ENCODE peak calls at places on chromosomes 3 and 15, in ten cellular contexts. B is LoVo; R is adrenal gland; I is stimulated activated naive CD4-positive, alpha-beta T cell treated with Interleukin-2 at 50 U/mL for 16 hours; U is GM04504; H is GM23248; V is fibroblast of pulmonary artery; W is HS-27A; A is ovary; L is activated gamma-delta T cell. M is an unnamed sample.
A peak's percentile ranks its signal among the peaks of the same experiment; 100 is the strongest.

GRCh38 chr15:69956417-69956816 is 141.3 kb downstream of the TLE3 start:
- DNase-seq in I (no peak), A (no peak), H (no peak), W (no peak), R (no peak), U (no peak), L (no peak), V (no peak), B (no peak), M (no peak)

GRCh38 chr3:159892171-159892791 is 96.4 kb upstream of the IL12A start:
- DNase-seq in I (no peak), H (no peak), L (no peak), V (no peak), B (no peak), U (no peak), R (no peak), A (no peak), W (no peak), M (no peak)

GRCh38 chr3:242986-243706 is 46.6 kb downstream of the CHL1 start:
- DNase-seq in R (no peak), I (no peak), U (no peak), H (peak; percentile 1), W (no peak), B (no peak), A (no peak), L (no peak), V (peak; percentile 8), M (no peak)

GRCh38 chr3:89059201-89059600 is 48.2 kb upstream of the EPHA3 start:
- DNase-seq in R (no peak), H (peak; percentile 71), A (no peak), L (no peak), W (peak; percentile 46), B (no peak), U (peak; percentile 71), I (no peak), V (peak; percentile 35), M (no peak)

GRCh38 chr3:188595890-188596376 is 442.0 kb downstream of the LPP start:
- DNase-seq in L (no peak), I (no peak), U (peak; percentile 73), W (peak; percentile 38), B (no peak), A (no peak), R (no peak), V (peak; percentile 56), H (peak; percentile 79), M (no peak)

GRCh38 chr15:31973197-31973596 is 57.1 kb upstream of the CHRNA7 start:
- DNase-seq in W (no peak), B (no peak), I (no peak), V (no peak), R (no peak), L (no peak), A (no peak), H (no peak), U (no peak), M (no peak)

GRCh38 chr3:171352387-171352935 is 107.7 kb downstream of the TNIK start:
- DNase-seq in A (no peak), H (no peak), W (no peak), I (no peak), R (no peak), V (no peak), B (no peak), U (no peak), L (no peak), M (no peak)

GRCh38 chr3:13204177-13204581 is 130.9 kb upstream of the IQSEC1 start:
- DNase-seq in L (no peak), U (no peak), I (no peak), V (no peak), A (no peak), B (no peak), R (no peak), H (no peak), W (no peak), M (no peak)